ENCODE peak calls at places on chromosomes 12 and 14, in eight cellular contexts. J is NCI-H2029 treated with DMSO at 0.1 percent for 48 hours, T is sigmoid colon, P is NCI-H524 treated with DMSO at 0.1 percent for 48 hours, I is EL, W is H9, D is neural crest cell, A is GM19239. H is an unnamed sample.

GRCh38 chr14:102911991-102912761 is 10.3 kb upstream of the AMN start:
- DNase-seq in J (no peak), T (peak; percentile 60), P (no peak), I (no peak), W (no peak), D (no peak), A (no peak), H (no peak)

GRCh38 chr12:53093777-53094393 is 3.6 kb upstream of the IGFBP6 start:
- DNase-seq in J (no peak), T (no peak), P (no peak), I (no peak), W (no peak), D (no peak), A (no peak), H (no peak)

GRCh38 chr12:108447168-108447840 is 67.8 kb upstream of the FICD start:
- DNase-seq in J (no peak), T (no peak), P (no peak), I (peak; percentile 16), W (no peak), D (no peak), A (no peak), H (no peak)

GRCh38 chr12:132866251-132866828 is 21.1 kb downstream of the CHFR start:
- DNase-seq in J (no peak), T (no peak), P (no peak), I (peak; percentile 55), W (no peak), D (no peak), A (no peak), H (no peak)

GRCh38 chr12:3097186-3097804 is 20.1 kb downstream of the TSPAN9 start:
- DNase-seq in J (peak; percentile 24), T (no peak), P (no peak), I (no peak), W (peak; percentile 30), D (no peak), A (no peak), H (no peak)

GRCh38 chr14:62081012-62081612 is 318.9 kb downstream of the SNAPC1 start:
- DNase-seq in J (no peak), T (no peak), P (no peak), I (no peak), W (no peak), D (no peak), A (peak; percentile 20), H (no peak)

GRCh38 chr12:105352049-105352448 is 21.6 kb downstream of the C12orf75 start:
- DNase-seq in J (no peak), T (no peak), P (no peak), I (no peak), W (no peak), D (no peak), A (no peak), H (no peak)

GRCh38 chr14:104889374-104889755 is 24.3 kb downstream of the CEP170B start:
- DNase-seq in J (no peak), T (peak; percentile 48), P (no peak), I (no peak), W (no peak), D (no peak), A (no peak), H (no peak)

GRCh38 chr14:24310666-24311604 is at the start of gene LTB4R:
- DNase-seq in J (peak; percentile 47), T (peak; percentile 89), P (no peak), I (peak; percentile 77), W (no peak), D (no peak), A (peak; percentile 76), H (no peak)

GRCh38 chr14:23076785-23077408 is 18.0 kb downstream of the ACIN1 start:
- DNase-seq in J (no peak), T (no peak), P (no peak), I (peak; percentile 48), W (no peak), D (no peak), A (no peak), H (no peak)

GRCh38 chr14:21160061-21160610 is 4.3 kb upstream of the OR5AU1 start:
- DNase-seq in J (no peak), T (no peak), P (no peak), I (no peak), W (no peak), D (no peak), A (no peak), H (no peak)